ENCODE peak calls at places on chromosome 12, in six cellular contexts. S is RWPE2; X is OCI-LY7; O is CD8-positive, alpha-beta T cell; P is endothelial cell of umbilical vein; Q is AG04450. K is an unnamed sample.

GRCh38 chr12:21559855-21560569 is 33.9 kb downstream of the SPX start:
- DNase-seq in S (no peak), X (no peak), O (no peak), P (peak; percentile 62), Q (no peak), K (no peak)

GRCh38 chr12:121812320-121812871 is 8.6 kb downstream of the SETD1B start:
- DNase-seq in S (peak; percentile 79), X (peak; percentile 58), O (no peak), P (peak; percentile 53), Q (no peak), K (peak; percentile 93)

GRCh38 chr12:116324684-116325664 is 47.5 kb upstream of the MED13L start:
- DNase-seq in S (no peak), X (peak; percentile 37), O (no peak), P (no peak), Q (no peak), K (no peak)

GRCh38 chr12:98440165-98440581 is 75.2 kb upstream of the TMPO start:
- DNase-seq in S (peak; percentile 78), X (no peak), O (no peak), P (peak; percentile 95), Q (peak; percentile 66), K (no peak)

GRCh38 chr12:26077915-26078314 is 46.9 kb downstream of the BHLHE41 start:
- DNase-seq in S (no peak), X (no peak), O (no peak), P (no peak), Q (no peak), K (no peak)

GRCh38 chr12:6171409-6172015 is 28.7 kb upstream of the CD9 start:
- DNase-seq in S (no peak), X (no peak), O (no peak), P (peak; percentile 99), Q (no peak), K (peak; percentile 71)

GRCh38 chr12:77001181-77001758 is 64.1 kb downstream of the E2F7 start:
- DNase-seq in S (no peak), X (no peak), O (no peak), P (no peak), Q (no peak), K (no peak)

GRCh38 chr12:6378709-6379427 is 3.5 kb upstream of the SCNN1A start:
- DNase-seq in S (no peak), X (no peak), O (no peak), P (no peak), Q (no peak), K (no peak)

GRCh38 chr12:26699237-26699636 is 133.8 kb downstream of the ITPR2 start:
- DNase-seq in S (no peak), X (no peak), O (no peak), P (peak; percentile 67), Q (no peak), K (no peak)

GRCh38 chr12:50647479-50647878 is 116.4 kb upstream of the ATF1 start:
- DNase-seq in S (no peak), X (no peak), O (no peak), P (no peak), Q (no peak), K (no peak)

GRCh38 chr12:131770120-131770519 is 58.1 kb upstream of the MMP17 start:
- DNase-seq in S (no peak), X (no peak), O (no peak), P (no peak), Q (no peak), K (no peak)

GRCh38 chr12:113270709-113271009 is 49.4 kb downstream of the TPCN1 start:
- DNase-seq in S (no peak), X (no peak), O (no peak), P (no peak), Q (no peak), K (no peak)

GRCh38 chr12:3205742-3206519 is 128.8 kb downstream of the TSPAN9 start:
- DNase-seq in S (no peak), X (no peak), O (no peak), P (peak; percentile 55), Q (no peak), K (no peak)

GRCh38 chr12:3976351-3976938 is 103.2 kb upstream of the PARP11 start:
- DNase-seq in S (no peak), X (no peak), O (no peak), P (no peak), Q (no peak), K (no peak)

GRCh38 chr12:121009744-121010143 is 6.5 kb downstream of the C12orf43 start:
- DNase-seq in S (no peak), X (peak; percentile 31), O (no peak), P (no peak), Q (no peak), K (no peak)

GRCh38 chr12:27178723-27179398 is 65.2 kb upstream of the STK38L start:
- DNase-seq in S (no peak), X (no peak), O (no peak), P (no peak), Q (no peak), K (no peak)

GRCh38 chr12:131990066-131990979 is 40.6 kb downstream of the EP400 start:
- DNase-seq in S (no peak), X (no peak), O (no peak), P (no peak), Q (no peak), K (no peak)

DNA sequence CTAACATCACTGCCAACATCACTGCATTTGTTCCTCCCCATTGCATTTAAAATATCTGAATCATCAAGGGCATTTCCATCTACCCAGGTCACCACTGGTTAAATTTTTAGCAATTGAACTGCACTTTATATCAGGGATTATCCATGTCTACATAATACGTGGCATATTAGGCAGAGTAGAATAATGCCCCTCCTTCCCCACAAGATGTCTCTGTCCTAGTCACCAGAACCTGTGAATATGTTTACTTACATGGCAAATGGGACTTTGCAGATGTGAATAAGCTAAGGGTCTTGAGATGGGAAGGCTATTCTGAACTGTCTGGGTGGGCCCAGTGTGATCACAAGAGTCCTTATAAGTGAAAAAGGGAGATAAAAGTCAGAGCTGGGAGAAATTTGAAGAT is 181.7 kb upstream of the ARID2 start:
- DNase-seq in S (no peak), X (no peak), O (no peak), P (no peak), Q (no peak), K (no peak)
- TF ChIP-seq CTCF in S (no peak), X (no peak), O (no peak), P (no peak), Q (no peak), K (no peak)

GRCh38 chr12:114678028-114678427 is 5.9 kb downstream of the TBX3 start:
- DNase-seq in S (no peak), X (no peak), O (no peak), P (no peak), Q (no peak), K (no peak)

GRCh38 chr12:114679452-114679875 is 4.5 kb downstream of the TBX3 start:
- DNase-seq in S (no peak), X (no peak), O (no peak), P (no peak), Q (no peak), K (no peak)

GRCh38 chr12:114680498-114681148 is 3.4 kb downstream of the TBX3 start:
- DNase-seq in S (no peak), X (no peak), O (no peak), P (no peak), Q (no peak), K (no peak)

GRCh38 chr12:114679942-114680341 is 4.0 kb downstream of the TBX3 start:
- DNase-seq in S (no peak), X (no peak), O (no peak), P (no peak), Q (no peak), K (no peak)

GRCh38 chr12:114678718-114679117 is 5.3 kb downstream of the TBX3 start:
- DNase-seq in S (no peak), X (no peak), O (no peak), P (no peak), Q (no peak), K (no peak)
- H3K4me3 ChIP-seq in S (peak overlapping the region; percentile 55), X (no peak overlapping the region), O (no peak overlapping the region), P (no peak overlapping the region), Q (peak overlapping the region; percentile 96), K (no peak overlapping the region)

DNA sequence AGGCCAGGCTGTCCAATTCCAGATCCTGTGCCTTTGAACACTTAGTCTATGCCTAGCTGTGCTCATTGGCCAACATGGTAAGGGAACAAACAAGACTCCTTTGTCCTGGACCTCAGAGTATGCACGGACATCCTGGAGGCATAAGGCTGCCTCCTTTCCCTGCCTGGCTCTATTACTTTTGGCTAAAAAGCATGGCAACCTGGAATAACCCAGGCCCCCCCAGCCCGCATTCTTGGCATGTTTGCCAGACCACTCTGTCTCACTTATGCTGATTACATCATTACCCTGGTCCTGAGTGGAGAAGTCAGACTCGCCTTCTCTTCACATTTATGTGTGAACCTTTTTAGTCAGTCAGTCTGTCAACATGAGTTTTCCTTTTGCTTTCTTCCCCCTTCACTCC is 58.0 kb upstream of the ELK3 start:
- DNase-seq in S (no peak), X (no peak), O (no peak), P (peak; percentile 94), Q (no peak), K (no peak)
- H3K27ac ChIP-seq in S (no peak overlapping the region), X (no peak overlapping the region), O (no peak overlapping the region), P (peak overlapping the region; percentile 71), Q (no peak overlapping the region), K (no peak overlapping the region)

GRCh38 chr12:53465679-53466078 is 13.8 kb downstream of the PCBP2 start:
- DNase-seq in S (no peak), X (no peak), O (no peak), P (no peak), Q (no peak), K (no peak)
- TF ChIP-seq CTCF in S (no peak), X (peak; percentile 24), O (no peak), P (peak; percentile 1), Q (peak; percentile 4), K (no peak)